ENCODE peak calls at places on chromosomes 12 and 14, in six cellular contexts. G, S, W, K, F and B are unnamed samples.

GRCh38 chr14:100065942-100066574 is 836 bp downstream of the EVL start:
- DNase-seq in G (no peak), S (peak), W (no peak), K (no peak), F (peak), B (peak)

GRCh38 chr14:81176224-81176623 is 44.5 kb downstream of the GTF2A1 start:
- DNase-seq in G (no peak), S (no peak), W (no peak), K (no peak), F (no peak), B (no peak)

GRCh38 chr14:52076334-52076733 is 7.5 kb upstream of the NID2 start:
- DNase-seq in G (no peak), S (no peak), W (no peak), K (no peak), F (no peak), B (no peak)

GRCh38 chr14:86912689-86913088 is 1080.3 kb downstream of the GALC start:
- DNase-seq in G (no peak), S (no peak), W (no peak), K (no peak), F (no peak), B (no peak)

GRCh38 chr14:31161274-31161673 is 46.3 kb downstream of the HECTD1 start:
- DNase-seq in G (no peak), S (no peak), W (no peak), K (no peak), F (no peak), B (no peak)

GRCh38 chr12:15629108-15629507 is 160.1 kb downstream of the EPS8 start:
- DNase-seq in G (peak), S (no peak), W (no peak), K (peak), F (peak), B (no peak)

GRCh38 chr12:57687862-57688261 is 6.1 kb upstream of the OS9 start:
- DNase-seq in G (no peak), S (no peak), W (no peak), K (no peak), F (no peak), B (no peak)

GRCh38 chr14:56115471-56115870 is 2.7 kb upstream of the PELI2 start:
- DNase-seq in G (no peak), S (no peak), W (no peak), K (no peak), F (no peak), B (no peak)

GRCh38 chr12:131455581-131456110 is 255.2 kb upstream of the SFSWAP start:
- DNase-seq in G (no peak), S (no peak), W (no peak), K (no peak), F (no peak), B (peak)

GRCh38 chr14:61836807-61837206 is 74.6 kb downstream of the SNAPC1 start:
- DNase-seq in G (no peak), S (no peak), W (no peak), K (no peak), F (no peak), B (no peak)

GRCh38 chr12:112185093-112185923 is 59.9 kb downstream of the TRAFD1 start:
- DNase-seq in G (no peak), S (no peak), W (peak), K (no peak), F (no peak), B (no peak)

GRCh38 chr12:7834701-7835100 is 38.0 kb downstream of the SLC2A14 start:
- DNase-seq in G (no peak), S (no peak), W (no peak), K (no peak), F (no peak), B (no peak)

GRCh38 chr12:21940549-21940948 is 677 bp downstream of the ABCC9 start:
- DNase-seq in G (no peak), S (no peak), W (no peak), K (no peak), F (no peak), B (no peak)

GRCh38 chr12:95142752-95143151 is 69.3 kb upstream of the NR2C1 start:
- DNase-seq in G (no peak), S (no peak), W (no peak), K (no peak), F (no peak), B (no peak)

GRCh38 chr12:125218952-125219351 is 153.7 kb downstream of the AACS start:
- DNase-seq in G (no peak), S (no peak), W (no peak), K (no peak), F (no peak), B (no peak)

GRCh38 chr14:61701946-61702345 is 6.6 kb downstream of the HIF1A start:
- DNase-seq in G (no peak), S (no peak), W (no peak), K (no peak), F (no peak), B (no peak)

GRCh38 chr14:78933948-78934524 is 763.9 kb downstream of the NRXN3 start:
- DNase-seq in G (no peak), S (no peak), W (no peak), K (no peak), F (no peak), B (no peak)